ENCODE peak calls at places on chromosome 1, in six cellular contexts. K is fibroblast of lung, A is neuronal stem cell, M is GM23338, U is hepatocyte, B is HCT116. Z is an unnamed sample.

GRCh38 chr1:215076312-215076711 is 6.2 kb upstream of the KCNK2 start:
- DNase-seq in A (no peak), M (peak), U (peak), K (peak), B (peak), Z (peak)

GRCh38 chr1:9596419-9597123 is 7.9 kb downstream of the TMEM201 start:
- DNase-seq in U (no peak), M (no peak), A (no peak), K (peak), B (no peak), Z (no peak)

GRCh38 chr1:245621589-245621988 is 466.8 kb downstream of the KIF26B start:
- DNase-seq in U (no peak), B (no peak), K (no peak), M (no peak), A (no peak), Z (peak)

GRCh38 chr1:231053493-231054162 is 13.6 kb upstream of the FAM89A start:
- DNase-seq in B (no peak), A (no peak), K (peak), M (no peak), U (peak), Z (no peak)

GRCh38 chr1:39852214-39852791 is 31.0 kb downstream of the TRIT1 start:
- DNase-seq in M (no peak), A (no peak), U (peak), K (peak), B (no peak), Z (peak)

GRCh38 chr1:203751051-203751450 is 13.9 kb upstream of the LAX1 start:
- DNase-seq in A (no peak), M (no peak), B (no peak), K (peak), U (peak), Z (no peak)

GRCh38 chr1:83860506-83861221 is 138.3 kb downstream of the TTLL7 start:
- DNase-seq in A (peak), B (peak), U (peak), K (peak), M (peak), Z (no peak)

GRCh38 chr1:40796939-40797667 is 13.5 kb downstream of the KCNQ4 start:
- DNase-seq in K (no peak), M (no peak), A (no peak), B (no peak), U (no peak), Z (no peak)

GRCh38 chr1:87243573-87243972 is 85.1 kb upstream of the LMO4 start:
- DNase-seq in U (no peak), M (no peak), K (peak), B (no peak), A (no peak), Z (no peak)

GRCh38 chr1:64167176-64167575 is 36.2 kb upstream of the UBE2U start:
- DNase-seq in M (no peak), K (peak), A (no peak), B (no peak), U (no peak), Z (no peak)

GRCh38 chr1:167797005-167797404 is 75.2 kb downstream of the MPZL1 start:
- DNase-seq in B (no peak), A (no peak), M (peak), K (peak), U (peak), Z (peak)

GRCh38 chr1:197774691-197775281 is 494 bp downstream of the DENND1B start:
- DNase-seq in U (peak), A (peak), K (peak), B (no peak), M (peak), Z (no peak)
- H2AFZ ChIP-seq in U (peak), A (peak), K (peak), B (no peak), M (peak), Z (peak)

GRCh38 chr1:178939328-178939727 is 68.5 kb upstream of the ANGPTL1 start:
- DNase-seq in B (no peak), K (peak), A (no peak), U (no peak), M (no peak), Z (no peak)
- H2AFZ ChIP-seq in B (no peak), K (peak), A (no peak), U (no peak), M (no peak), Z (no peak)

GRCh38 chr1:172882791-172883386 is 167.9 kb downstream of the TNFSF18 start:
- DNase-seq in U (no peak), B (no peak), K (no peak), A (no peak), M (no peak), Z (no peak)
- H2AFZ ChIP-seq in U (no peak), B (no peak), K (no peak), A (no peak), M (no peak), Z (no peak)

GRCh38 chr1:151061012-151061401 is 810 bp downstream of the MLLT11 start:
- DNase-seq in U (no peak), A (no peak), K (no peak), M (no peak), B (no peak), Z (no peak)
- H2AFZ ChIP-seq in U (peak), A (peak), K (no peak), M (peak), B (no peak), Z (peak)

GRCh38 chr1:211739671-211740411 is 64.4 kb upstream of the NEK2 start:
- DNase-seq in B (no peak), A (no peak), M (no peak), K (no peak), U (no peak), Z (no peak)
- H2AFZ ChIP-seq in B (no peak), A (no peak), M (no peak), K (no peak), U (no peak), Z (no peak)

GRCh38 chr1:62436466-62437272 is at the start of gene USP1:
- DNase-seq in M (peak), B (peak), U (peak), A (peak), K (peak), Z (peak)

GRCh38 chr1:62438163-62438562 is 1.3 kb downstream of the USP1 start:
- DNase-seq in B (no peak), A (no peak), M (peak), K (peak), U (no peak), Z (no peak)

GRCh38 chr1:62435231-62436038 is 1.4 kb upstream of the USP1 start:
- DNase-seq in U (no peak), M (peak), B (peak), K (no peak), A (no peak), Z (peak)

GRCh38 chr1:62436039-62436465 is 797 bp upstream of the USP1 start:
- DNase-seq in M (no peak), U (no peak), B (no peak), K (no peak), A (no peak), Z (no peak)

DNA sequence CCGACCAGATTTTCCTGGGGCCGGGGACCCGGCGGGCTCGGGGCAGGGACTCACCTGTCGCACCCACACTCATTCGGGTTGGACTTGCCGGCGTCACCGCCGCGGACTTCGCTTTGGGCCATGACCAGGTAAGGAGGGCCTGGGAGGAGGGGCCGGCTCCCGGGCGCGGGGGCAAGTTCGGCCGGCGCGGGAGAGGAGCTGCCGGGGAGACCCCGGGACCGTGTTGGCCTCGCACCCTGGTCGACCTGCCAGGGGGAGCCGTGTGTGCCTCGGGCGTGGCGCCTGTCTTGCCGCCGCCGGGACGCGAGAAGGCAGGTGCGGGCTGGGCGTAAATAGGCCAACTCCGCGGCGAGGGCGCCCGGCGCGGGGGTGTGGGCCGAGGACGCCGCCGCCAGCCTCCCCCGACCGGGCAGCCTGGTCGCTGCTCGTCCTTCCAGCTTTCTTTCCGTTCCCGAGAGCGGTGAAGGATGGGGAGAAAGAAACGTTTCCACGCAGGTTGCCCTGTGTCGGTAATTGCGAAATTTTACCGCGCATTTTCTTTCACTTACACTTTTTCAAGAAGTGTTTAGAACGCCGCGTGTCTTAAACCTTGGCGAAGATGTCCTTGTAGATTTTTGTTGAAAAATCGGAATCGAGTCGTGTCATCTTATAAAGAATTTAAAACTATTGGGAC is 560 bp downstream of the USP1 start:
- DNase-seq in U (peak), M (peak), A (peak), K (peak), B (no peak), Z (no peak)
- H2AFZ ChIP-seq in U (peak), M (no peak), A (peak), K (peak), B (no peak), Z (peak)

GRCh38 chr1:27915082-27915575 is 19.7 kb upstream of the SMPDL3B start:
- DNase-seq in M (no peak), U (no peak), A (no peak), B (no peak), K (no peak), Z (no peak)
- H2AFZ ChIP-seq in M (peak), U (peak), A (peak), B (peak), K (peak), Z (peak)

GRCh38 chr1:42825058-42825851 is 8.1 kb upstream of the SVBP start:
- DNase-seq in U (no peak), M (no peak), K (no peak), B (no peak), A (no peak), Z (no peak)
- H2AFZ ChIP-seq in U (no peak), M (peak), K (no peak), B (no peak), A (no peak), Z (no peak)

GRCh38 chr1:20082772-20083171 is 12.8 kb downstream of the PLA2G5 start:
- DNase-seq in B (no peak), U (no peak), K (no peak), M (no peak), A (no peak), Z (no peak)

GRCh38 chr1:20079661-20080305 is 9.8 kb downstream of the PLA2G5 start:
- DNase-seq in U (no peak), K (no peak), A (no peak), B (no peak), M (no peak), Z (no peak)

GRCh38 chr1:20083178-20083944 is 13.4 kb downstream of the PLA2G5 start:
- DNase-seq in A (no peak), U (peak), B (no peak), M (no peak), K (no peak), Z (no peak)

GRCh38 chr1:20080441-20081330 is 10.7 kb downstream of the PLA2G5 start:
- DNase-seq in M (no peak), B (no peak), U (no peak), A (no peak), K (no peak), Z (no peak)

DNA sequence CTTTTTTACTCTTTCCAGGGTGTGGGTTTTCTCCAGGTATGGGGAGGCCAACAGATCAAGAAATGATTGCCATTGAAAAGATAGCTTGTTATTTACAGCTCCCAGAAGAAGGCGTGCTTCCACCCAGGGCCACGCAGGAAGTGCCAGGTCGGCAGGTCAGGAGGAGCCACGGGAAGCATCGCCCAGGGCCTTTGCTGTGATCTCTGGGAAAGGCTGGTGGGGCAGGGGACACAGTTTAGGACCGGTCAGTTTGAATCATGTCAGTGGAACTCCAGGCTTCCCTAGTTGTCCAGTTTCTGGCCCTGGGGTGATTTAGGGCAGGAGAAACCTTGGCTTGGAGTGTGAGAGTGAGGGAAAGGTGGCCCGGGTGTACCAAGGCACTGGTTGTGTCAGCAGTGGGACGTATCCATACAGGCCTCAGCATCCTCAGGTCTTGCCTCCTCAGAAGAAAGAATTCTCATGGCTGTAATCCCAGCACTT is 11.4 kb downstream of the PLA2G5 start:
- DNase-seq in B (no peak), M (no peak), K (no peak), A (no peak), U (no peak), Z (no peak)
- H2AFZ ChIP-seq in B (no peak), M (no peak), K (no peak), A (no peak), U (no peak), Z (no peak)